ENCODE peak calls at places on chromosomes 16 and 17, in six cellular contexts. One of them, this sample, is unnamed. For H3K36me3, the result is how much of the 10 kb centered on the place peaks cover.

GRCh38 chr17:46929413-46929812 is 6.5 kb downstream of the GOSR2 start:
- DNase-seq in ascending aorta: no peak
- DNase-seq in transverse colon: no peak
- DNase-seq in cardiac muscle cell: no peak
- DNase-seq in BJ: peak
- DNase-seq in esophagus muscularis mucosa: no peak
- DNase-seq in this sample: no peak

GRCh38 chr17:71632328-71632727 is 488.5 kb upstream of the SOX9 start:
- DNase-seq in ascending aorta: no peak
- DNase-seq in transverse colon: no peak
- DNase-seq in cardiac muscle cell: no peak
- DNase-seq in BJ: no peak
- DNase-seq in esophagus muscularis mucosa: no peak
- DNase-seq in this sample: no peak

GRCh38 chr16:56667581-56668571 is at the start of gene MT1G:
- DNase-seq in ascending aorta: no peak
- DNase-seq in transverse colon: peak
- DNase-seq in cardiac muscle cell: peak
- DNase-seq in BJ: no peak
- DNase-seq in esophagus muscularis mucosa: no peak
- DNase-seq in this sample: peak

GRCh38 chr17:44170499-44171201 is at the start of gene ASB16:
- DNase-seq in ascending aorta: no peak
- DNase-seq in transverse colon: no peak
- DNase-seq in cardiac muscle cell: no peak
- DNase-seq in BJ: no peak
- DNase-seq in esophagus muscularis mucosa: no peak
- DNase-seq in this sample: no peak

GRCh38 chr17:6497496-6498221 is 53.4 kb downstream of the PIMREG start:
- DNase-seq in ascending aorta: no peak
- DNase-seq in transverse colon: no peak
- DNase-seq in cardiac muscle cell: no peak
- DNase-seq in BJ: no peak
- DNase-seq in esophagus muscularis mucosa: no peak
- DNase-seq in this sample: no peak

GRCh38 chr16:81140930-81141780 is 45.0 kb upstream of the GCSH start:
- DNase-seq in ascending aorta: no peak
- DNase-seq in transverse colon: no peak
- DNase-seq in cardiac muscle cell: no peak
- DNase-seq in BJ: no peak
- DNase-seq in esophagus muscularis mucosa: no peak
- DNase-seq in this sample: no peak

GRCh38 chr17:57588086-57588485 is 157.0 kb downstream of the CCDC182 start:
- DNase-seq in ascending aorta: no peak
- DNase-seq in transverse colon: no peak
- DNase-seq in cardiac muscle cell: no peak
- DNase-seq in BJ: no peak
- DNase-seq in esophagus muscularis mucosa: no peak
- DNase-seq in this sample: no peak

GRCh38 chr17:4657678-4658077 is 16.2 kb upstream of the ALOX15 start:
- DNase-seq in ascending aorta: no peak
- DNase-seq in transverse colon: no peak
- DNase-seq in cardiac muscle cell: peak
- DNase-seq in BJ: no peak
- DNase-seq in esophagus muscularis mucosa: no peak
- DNase-seq in this sample: no peak

GRCh38 chr17:266219-266618 is 84.8 kb upstream of the DOC2B start:
- DNase-seq in ascending aorta: no peak
- DNase-seq in transverse colon: peak
- DNase-seq in cardiac muscle cell: no peak
- DNase-seq in BJ: no peak
- DNase-seq in esophagus muscularis mucosa: no peak
- DNase-seq in this sample: no peak

GRCh38 chr16:50305441-50306061 is 39.2 kb downstream of the ADCY7 start:
- DNase-seq in ascending aorta: no peak
- DNase-seq in transverse colon: no peak
- DNase-seq in cardiac muscle cell: no peak
- DNase-seq in BJ: no peak
- DNase-seq in esophagus muscularis mucosa: no peak
- DNase-seq in this sample: no peak

GRCh38 chr17:29677139-29677834 is 54.6 kb upstream of the CORO6 start:
- DNase-seq in ascending aorta: no peak
- DNase-seq in transverse colon: no peak
- DNase-seq in cardiac muscle cell: peak
- DNase-seq in BJ: no peak
- DNase-seq in esophagus muscularis mucosa: peak
- DNase-seq in this sample: no peak

GRCh38 chr17:29667969-29668368 is 45.3 kb upstream of the CORO6 start:
- DNase-seq in ascending aorta: no peak
- DNase-seq in transverse colon: no peak
- DNase-seq in cardiac muscle cell: peak
- DNase-seq in BJ: no peak
- DNase-seq in esophagus muscularis mucosa: no peak
- DNase-seq in this sample: no peak

GRCh38 chr17:29674270-29674669 is 51.6 kb upstream of the CORO6 start:
- DNase-seq in ascending aorta: no peak
- DNase-seq in transverse colon: no peak
- DNase-seq in cardiac muscle cell: no peak
- DNase-seq in BJ: no peak
- DNase-seq in esophagus muscularis mucosa: no peak
- DNase-seq in this sample: no peak

GRCh38 chr17:29671661-29672060 is 48.9 kb upstream of the CORO6 start:
- DNase-seq in ascending aorta: no peak
- DNase-seq in transverse colon: no peak
- DNase-seq in cardiac muscle cell: no peak
- DNase-seq in BJ: no peak
- DNase-seq in esophagus muscularis mucosa: no peak
- DNase-seq in this sample: no peak
- H3K36me3 ChIP-seq in ascending aorta: under half
- H3K36me3 ChIP-seq in transverse colon: under half
- H3K36me3 ChIP-seq in cardiac muscle cell: under half
- H3K36me3 ChIP-seq in BJ: under half
- H3K36me3 ChIP-seq in esophagus muscularis mucosa: half or more
- H3K36me3 ChIP-seq in this sample: under half

GRCh38 chr17:39517224-39517623 is 55.9 kb downstream of the CDK12 start:
- DNase-seq in ascending aorta: no peak
- DNase-seq in transverse colon: no peak
- DNase-seq in cardiac muscle cell: peak
- DNase-seq in BJ: no peak
- DNase-seq in esophagus muscularis mucosa: no peak
- DNase-seq in this sample: no peak
- H3K36me3 ChIP-seq in ascending aorta: half or more
- H3K36me3 ChIP-seq in transverse colon: half or more
- H3K36me3 ChIP-seq in cardiac muscle cell: half or more
- H3K36me3 ChIP-seq in BJ: under half
- H3K36me3 ChIP-seq in esophagus muscularis mucosa: half or more
- H3K36me3 ChIP-seq in this sample: half or more

GRCh38 chr16:55528974-55529373 is 20.1 kb downstream of the LPCAT2 start:
- DNase-seq in ascending aorta: no peak
- DNase-seq in transverse colon: no peak
- DNase-seq in cardiac muscle cell: peak
- DNase-seq in BJ: peak
- DNase-seq in esophagus muscularis mucosa: no peak
- DNase-seq in this sample: no peak
- H3K36me3 ChIP-seq in ascending aorta: under half
- H3K36me3 ChIP-seq in transverse colon: under half
- H3K36me3 ChIP-seq in cardiac muscle cell: under half
- H3K36me3 ChIP-seq in BJ: under half
- H3K36me3 ChIP-seq in esophagus muscularis mucosa: under half
- H3K36me3 ChIP-seq in this sample: under half

GRCh38 chr16:31077592-31078199 is 3.5 kb downstream of the ZNF646 start:
- DNase-seq in ascending aorta: no peak
- DNase-seq in transverse colon: no peak
- DNase-seq in cardiac muscle cell: no peak
- DNase-seq in BJ: no peak
- DNase-seq in esophagus muscularis mucosa: no peak
- DNase-seq in this sample: no peak
- H3K36me3 ChIP-seq in ascending aorta: half or more
- H3K36me3 ChIP-seq in transverse colon: under half
- H3K36me3 ChIP-seq in cardiac muscle cell: under half
- H3K36me3 ChIP-seq in BJ: under half
- H3K36me3 ChIP-seq in esophagus muscularis mucosa: half or more
- H3K36me3 ChIP-seq in this sample: under half

GRCh38 chr17:81563861-81564586 is 11.9 kb upstream of the FAAP100 start:
- DNase-seq in ascending aorta: no peak
- DNase-seq in transverse colon: no peak
- DNase-seq in cardiac muscle cell: peak
- DNase-seq in BJ: no peak
- DNase-seq in esophagus muscularis mucosa: no peak
- DNase-seq in this sample: no peak
- H3K36me3 ChIP-seq in ascending aorta: half or more
- H3K36me3 ChIP-seq in transverse colon: under half
- H3K36me3 ChIP-seq in cardiac muscle cell: half or more
- H3K36me3 ChIP-seq in BJ: under half
- H3K36me3 ChIP-seq in esophagus muscularis mucosa: half or more
- H3K36me3 ChIP-seq in this sample: under half

GRCh38 chr17:64045176-64045575 is 24.7 kb upstream of the ICAM2 start:
- DNase-seq in ascending aorta: no peak
- DNase-seq in transverse colon: no peak
- DNase-seq in cardiac muscle cell: no peak
- DNase-seq in BJ: no peak
- DNase-seq in esophagus muscularis mucosa: no peak
- DNase-seq in this sample: no peak
- H3K36me3 ChIP-seq in ascending aorta: half or more
- H3K36me3 ChIP-seq in transverse colon: half or more
- H3K36me3 ChIP-seq in cardiac muscle cell: under half
- H3K36me3 ChIP-seq in BJ: under half
- H3K36me3 ChIP-seq in esophagus muscularis mucosa: half or more
- H3K36me3 ChIP-seq in this sample: half or more

GRCh38 chr17:77371888-77372443 is 231.2 kb downstream of the SEC14L1 start:
- DNase-seq in ascending aorta: no peak
- DNase-seq in transverse colon: no peak
- DNase-seq in cardiac muscle cell: no peak
- DNase-seq in BJ: no peak
- DNase-seq in esophagus muscularis mucosa: no peak
- DNase-seq in this sample: no peak

GRCh38 chr17:77375108-77375507 is 234.3 kb downstream of the SEC14L1 start:
- DNase-seq in ascending aorta: no peak
- DNase-seq in transverse colon: no peak
- DNase-seq in cardiac muscle cell: no peak
- DNase-seq in BJ: no peak
- DNase-seq in esophagus muscularis mucosa: no peak
- DNase-seq in this sample: no peak

GRCh38 chr17:77374170-77374936 is 233.6 kb downstream of the SEC14L1 start:
- DNase-seq in ascending aorta: peak
- DNase-seq in transverse colon: peak
- DNase-seq in cardiac muscle cell: peak
- DNase-seq in BJ: no peak
- DNase-seq in esophagus muscularis mucosa: peak
- DNase-seq in this sample: peak

GRCh38 chr17:77372444-77373297 is 231.9 kb downstream of the SEC14L1 start:
- DNase-seq in ascending aorta: peak
- DNase-seq in transverse colon: peak
- DNase-seq in cardiac muscle cell: peak
- DNase-seq in BJ: no peak
- DNase-seq in esophagus muscularis mucosa: no peak
- DNase-seq in this sample: peak

DNA sequence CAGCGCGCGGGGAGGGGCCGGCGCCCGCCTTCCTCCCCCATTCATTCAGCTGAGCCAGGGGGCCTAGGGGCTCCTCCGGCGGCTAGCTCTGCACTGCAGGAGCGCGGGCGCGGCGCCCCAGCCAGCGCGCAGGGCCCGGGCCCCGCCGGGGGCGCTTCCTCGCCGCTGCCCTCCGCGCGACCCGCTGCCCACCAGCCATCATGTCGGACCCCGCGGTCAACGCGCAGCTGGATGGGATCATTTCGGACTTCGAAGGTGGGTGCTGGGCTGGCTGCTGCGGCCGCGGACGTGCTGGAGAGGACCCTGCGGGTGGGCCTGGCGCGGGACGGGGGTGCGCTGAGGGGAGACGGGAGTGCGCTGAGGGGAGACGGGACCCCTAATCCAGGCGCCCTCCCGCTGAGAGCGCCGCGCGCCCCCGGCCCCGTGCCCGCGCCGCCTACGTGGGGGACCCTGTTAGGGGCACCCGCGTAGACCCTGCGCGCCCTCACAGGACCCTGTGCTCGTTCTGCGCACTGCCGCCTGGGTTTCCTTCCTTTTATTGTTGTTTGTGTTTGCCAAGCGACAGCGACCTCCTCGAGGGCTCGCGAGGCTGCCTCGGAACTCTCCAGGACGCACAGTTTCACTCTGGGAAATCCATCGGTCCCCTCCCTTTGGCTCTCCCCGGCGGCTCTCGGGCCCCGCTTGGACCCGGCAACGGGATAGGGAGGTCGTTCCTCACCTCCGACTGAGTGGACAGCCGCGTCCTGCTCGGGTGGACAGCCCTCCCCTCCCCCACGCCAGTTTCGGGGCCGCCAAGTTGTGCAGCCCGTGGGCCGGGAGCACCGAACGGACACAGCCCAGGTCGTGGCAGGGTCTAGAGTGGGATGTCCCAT is 232.8 kb downstream of the SEC14L1 start:
- DNase-seq in ascending aorta: no peak
- DNase-seq in transverse colon: peak
- DNase-seq in cardiac muscle cell: peak
- DNase-seq in BJ: no peak
- DNase-seq in esophagus muscularis mucosa: no peak
- DNase-seq in this sample: peak
- H3K36me3 ChIP-seq in ascending aorta: under half
- H3K36me3 ChIP-seq in transverse colon: under half
- H3K36me3 ChIP-seq in cardiac muscle cell: under half
- H3K36me3 ChIP-seq in BJ: under half
- H3K36me3 ChIP-seq in esophagus muscularis mucosa: under half
- H3K36me3 ChIP-seq in this sample: under half